ENCODE peak calls at places on chromosomes 3 and 15, in four cellular contexts. One of them, this sample, is unnamed.

GRCh38 chr15:67175643-67176071 is 78.8 kb downstream of the AAGAB start:
- DNase-seq in K562: no peak
- DNase-seq in cardiac muscle cell: no peak
- DNase-seq in brain microvascular endothelial cell: no peak
- DNase-seq in this sample: no peak

GRCh38 chr15:89774492-89774891 is 1.6 kb upstream of the MESP2 start:
- DNase-seq in cardiac muscle cell: no peak
- DNase-seq in brain microvascular endothelial cell: no peak
- DNase-seq in K562: no peak
- DNase-seq in this sample: no peak

GRCh38 chr3:119562307-119562961 is 3.0 kb upstream of the CD80 start:
- DNase-seq in brain microvascular endothelial cell: no peak
- DNase-seq in K562: no peak
- DNase-seq in cardiac muscle cell: peak
- DNase-seq in this sample: no peak

GRCh38 chr3:7536510-7536909 is 675.6 kb downstream of the GRM7 start:
- DNase-seq in brain microvascular endothelial cell: no peak
- DNase-seq in K562: no peak
- DNase-seq in cardiac muscle cell: no peak
- DNase-seq in this sample: no peak

GRCh38 chr15:67506775-67507747 is 13.9 kb upstream of the C15orf61 start:
- DNase-seq in cardiac muscle cell: no peak
- DNase-seq in brain microvascular endothelial cell: no peak
- DNase-seq in K562: no peak
- DNase-seq in this sample: no peak

GRCh38 chr3:175386630-175387029 is 527.5 kb downstream of the NAALADL2 start:
- DNase-seq in K562: no peak
- DNase-seq in brain microvascular endothelial cell: peak
- DNase-seq in cardiac muscle cell: no peak
- DNase-seq in this sample: no peak

GRCh38 chr15:95875141-95875643 is 455.3 kb upstream of the NR2F2 start:
- DNase-seq in cardiac muscle cell: no peak
- DNase-seq in brain microvascular endothelial cell: peak
- DNase-seq in K562: no peak
- DNase-seq in this sample: no peak

GRCh38 chr3:160312014-160312624 is 86.9 kb downstream of the C3orf80 start:
- DNase-seq in brain microvascular endothelial cell: no peak
- DNase-seq in cardiac muscle cell: no peak
- DNase-seq in K562: no peak
- DNase-seq in this sample: no peak

GRCh38 chr3:107740992-107741896 is 218.5 kb downstream of the BBX start:
- DNase-seq in brain microvascular endothelial cell: no peak
- DNase-seq in K562: no peak
- DNase-seq in cardiac muscle cell: no peak
- DNase-seq in this sample: no peak

GRCh38 chr3:171841620-171842000 is 1.5 kb upstream of the TMEM212 start:
- DNase-seq in K562: no peak
- DNase-seq in brain microvascular endothelial cell: peak
- DNase-seq in cardiac muscle cell: no peak
- DNase-seq in this sample: no peak

GRCh38 chr15:93265046-93265658 is 176.1 kb upstream of the RGMA start:
- DNase-seq in brain microvascular endothelial cell: peak
- DNase-seq in cardiac muscle cell: no peak
- DNase-seq in K562: no peak
- DNase-seq in this sample: no peak

GRCh38 chr3:73621388-73621787 is 3.4 kb downstream of the PDZRN3 start:
- DNase-seq in cardiac muscle cell: no peak
- DNase-seq in brain microvascular endothelial cell: no peak
- DNase-seq in K562: no peak
- DNase-seq in this sample: no peak

GRCh38 chr15:75712668-75713337 is at the start of gene CSPG4:
- DNase-seq in brain microvascular endothelial cell: peak
- DNase-seq in K562: peak
- DNase-seq in cardiac muscle cell: peak
- DNase-seq in this sample: no peak

GRCh38 chr15:76056931-76057330 is 2.9 kb upstream of the TMEM266 start:
- DNase-seq in cardiac muscle cell: no peak
- DNase-seq in K562: no peak
- DNase-seq in brain microvascular endothelial cell: no peak
- DNase-seq in this sample: no peak

GRCh38 chr3:171829841-171830559 is 13.1 kb upstream of the TMEM212 start:
- DNase-seq in K562: no peak
- DNase-seq in cardiac muscle cell: peak
- DNase-seq in brain microvascular endothelial cell: peak
- DNase-seq in this sample: no peak

GRCh38 chr3:125357032-125357658 is 18.0 kb downstream of the ZNF148 start:
- DNase-seq in brain microvascular endothelial cell: peak
- DNase-seq in cardiac muscle cell: peak
- DNase-seq in K562: no peak
- DNase-seq in this sample: no peak

GRCh38 chr3:107680698-107681097 is 157.9 kb downstream of the BBX start:
- DNase-seq in brain microvascular endothelial cell: no peak
- DNase-seq in cardiac muscle cell: no peak
- DNase-seq in K562: no peak
- DNase-seq in this sample: no peak

GRCh38 chr3:191627064-191627463 is 166.1 kb downstream of the PYDC2 start:
- DNase-seq in cardiac muscle cell: no peak
- DNase-seq in K562: no peak
- DNase-seq in brain microvascular endothelial cell: no peak
- DNase-seq in this sample: no peak

GRCh38 chr15:48360841-48361240 is 29.6 kb downstream of the DUT start:
- DNase-seq in brain microvascular endothelial cell: peak
- DNase-seq in cardiac muscle cell: no peak
- DNase-seq in K562: no peak
- DNase-seq in this sample: no peak

GRCh38 chr3:169389925-169390253 is 273.6 kb downstream of the MECOM start:
- DNase-seq in cardiac muscle cell: no peak
- DNase-seq in brain microvascular endothelial cell: no peak
- DNase-seq in K562: no peak
- DNase-seq in this sample: no peak

GRCh38 chr15:74137544-74137920 is 7.1 kb downstream of the ISLR2 start:
- DNase-seq in cardiac muscle cell: no peak
- DNase-seq in brain microvascular endothelial cell: no peak
- DNase-seq in K562: no peak
- DNase-seq in this sample: no peak

GRCh38 chr3:189204467-189204866 is 32.7 kb downstream of the TPRG1 start:
- DNase-seq in K562: no peak
- DNase-seq in cardiac muscle cell: no peak
- DNase-seq in brain microvascular endothelial cell: no peak
- DNase-seq in this sample: no peak

GRCh38 chr3:57597973-57598351 is 818 bp upstream of the ARF4 start:
- DNase-seq in cardiac muscle cell: no peak
- DNase-seq in K562: no peak
- DNase-seq in brain microvascular endothelial cell: no peak
- DNase-seq in this sample: no peak

GRCh38 chr3:192422321-192422997 is 304.9 kb downstream of the FGF12 start:
- DNase-seq in K562: no peak
- DNase-seq in brain microvascular endothelial cell: peak
- DNase-seq in cardiac muscle cell: no peak
- DNase-seq in this sample: no peak

GRCh38 chr15:87045741-87046140 is 966.1 kb downstream of the AGBL1 start:
- DNase-seq in cardiac muscle cell: no peak
- DNase-seq in K562: no peak
- DNase-seq in brain microvascular endothelial cell: no peak
- DNase-seq in this sample: no peak

GRCh38 chr3:55567615-55568014 is 80.5 kb upstream of the WNT5A start:
- DNase-seq in cardiac muscle cell: no peak
- DNase-seq in K562: no peak
- DNase-seq in brain microvascular endothelial cell: no peak
- DNase-seq in this sample: no peak

GRCh38 chr15:87680200-87680599 is 576.3 kb downstream of the NTRK3 start:
- DNase-seq in K562: no peak
- DNase-seq in cardiac muscle cell: no peak
- DNase-seq in brain microvascular endothelial cell: no peak
- DNase-seq in this sample: no peak

GRCh38 chr3:150106752-150107428 is 136.2 kb upstream of the PFN2 start:
- DNase-seq in K562: no peak
- DNase-seq in brain microvascular endothelial cell: peak
- DNase-seq in cardiac muscle cell: no peak
- DNase-seq in this sample: no peak

GRCh38 chr15:58724471-58724870 is 25.0 kb downstream of the ADAM10 start:
- DNase-seq in brain microvascular endothelial cell: peak
- DNase-seq in K562: no peak
- DNase-seq in cardiac muscle cell: peak
- DNase-seq in this sample: no peak

GRCh38 chr15:59349715-59350420 is 22.8 kb downstream of the MYO1E start:
- DNase-seq in cardiac muscle cell: no peak
- DNase-seq in K562: peak
- DNase-seq in brain microvascular endothelial cell: peak
- DNase-seq in this sample: peak

GRCh38 chr15:57248074-57248473 is 128.2 kb upstream of the CGNL1 start:
- DNase-seq in cardiac muscle cell: no peak
- DNase-seq in brain microvascular endothelial cell: no peak
- DNase-seq in K562: no peak
- DNase-seq in this sample: no peak

GRCh38 chr3:57118279-57118678 is 46.9 kb downstream of the IL17RD start:
- DNase-seq in K562: no peak
- DNase-seq in brain microvascular endothelial cell: no peak
- DNase-seq in cardiac muscle cell: no peak
- DNase-seq in this sample: no peak

DNA sequence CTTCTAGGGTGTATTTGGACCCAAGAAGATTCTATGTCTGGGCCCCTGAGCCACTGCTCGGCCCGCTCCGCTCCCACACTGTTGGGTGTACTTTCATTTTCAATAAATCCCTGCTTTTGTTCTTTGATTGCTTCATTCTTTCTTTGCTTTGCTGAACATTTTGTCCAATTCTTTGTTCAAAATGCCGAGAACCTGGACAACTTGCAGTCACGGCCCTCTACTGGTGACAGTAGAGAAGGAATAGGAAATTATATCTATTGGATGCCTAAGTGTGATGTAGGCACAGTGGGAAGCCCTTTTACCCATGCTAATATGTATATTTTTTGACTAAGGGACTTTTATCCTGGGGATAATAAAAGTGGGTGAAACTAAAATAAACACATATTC is 340.8 kb downstream of the LRRC3B start:
- DNase-seq in K562: no peak
- DNase-seq in brain microvascular endothelial cell: no peak
- DNase-seq in cardiac muscle cell: no peak
- DNase-seq in this sample: no peak
- TF ChIP-seq CTCF in K562: no peak
- TF ChIP-seq CTCF in brain microvascular endothelial cell: no peak
- TF ChIP-seq CTCF in cardiac muscle cell: no peak
- TF ChIP-seq CTCF in this sample: peak

DNA sequence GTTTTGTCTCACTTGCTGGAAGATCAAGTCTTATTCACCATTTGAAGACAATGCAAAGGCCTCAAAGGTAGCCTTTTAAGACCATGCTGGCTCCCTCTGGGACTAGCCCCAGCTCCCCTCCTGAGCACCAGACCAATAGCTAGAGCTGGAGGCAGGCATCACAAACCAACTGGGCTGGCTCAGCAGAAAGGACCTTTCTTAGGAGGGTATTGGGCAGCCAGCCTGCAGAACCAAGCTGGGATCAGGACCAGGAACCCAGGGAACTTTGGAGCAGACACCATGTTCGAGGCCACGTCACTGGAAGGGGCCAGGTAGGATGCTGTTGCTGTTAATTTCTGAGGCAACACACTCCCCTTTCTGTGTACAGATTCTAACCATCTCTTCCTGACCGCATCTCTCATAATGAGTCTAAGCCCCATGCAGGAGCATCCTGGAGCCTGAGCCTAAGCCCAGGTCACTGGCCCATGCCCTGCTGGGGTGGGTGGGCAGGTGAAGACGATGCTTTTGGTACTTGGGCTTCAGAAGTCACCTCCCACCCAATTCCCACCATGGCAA is 81.4 kb upstream of the KLF13 start:
- DNase-seq in K562: no peak
- DNase-seq in cardiac muscle cell: no peak
- DNase-seq in brain microvascular endothelial cell: no peak
- DNase-seq in this sample: peak
- H3K4me3 ChIP-seq in K562: no peak
- H3K4me3 ChIP-seq in cardiac muscle cell: no peak
- H3K4me3 ChIP-seq in brain microvascular endothelial cell: no peak
- H3K4me3 ChIP-seq in this sample: no peak

DNA sequence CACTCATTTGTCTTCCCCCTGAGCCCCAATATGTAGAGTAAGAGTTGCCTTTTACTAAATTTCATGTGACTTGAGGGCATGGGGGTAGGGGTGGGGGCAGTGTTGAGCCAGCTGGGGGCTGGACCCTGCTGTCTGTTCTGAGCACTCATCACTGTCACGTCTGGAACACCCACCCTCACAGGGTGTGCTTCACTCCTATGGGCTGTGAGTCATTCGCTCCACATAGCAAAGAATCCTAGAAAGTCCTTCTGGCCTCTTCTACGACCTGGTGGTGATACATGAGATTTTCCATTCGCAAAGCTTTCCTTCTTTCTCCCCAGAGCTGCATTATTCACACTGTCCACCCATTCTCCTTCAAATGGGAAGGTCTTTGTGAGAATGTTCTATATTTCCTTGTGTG is 43.6 kb upstream of the MGLL start:
- DNase-seq in cardiac muscle cell: no peak
- DNase-seq in K562: no peak
- DNase-seq in brain microvascular endothelial cell: peak
- DNase-seq in this sample: no peak
- TF ChIP-seq CTCF in cardiac muscle cell: peak
- TF ChIP-seq CTCF in K562: no peak
- TF ChIP-seq CTCF in brain microvascular endothelial cell: peak
- TF ChIP-seq CTCF in this sample: no peak

GRCh38 chr3:28915711-28916481 is 365.0 kb upstream of the RBMS3 start:
- DNase-seq in brain microvascular endothelial cell: peak
- DNase-seq in cardiac muscle cell: peak
- DNase-seq in K562: no peak
- DNase-seq in this sample: no peak
- H3K4me3 ChIP-seq in brain microvascular endothelial cell: peak
- H3K4me3 ChIP-seq in cardiac muscle cell: no peak
- H3K4me3 ChIP-seq in K562: no peak
- H3K4me3 ChIP-seq in this sample: no peak

GRCh38 chr15:33296050-33296449 is 14.7 kb upstream of the RYR3 start:
- DNase-seq in cardiac muscle cell: no peak
- DNase-seq in K562: no peak
- DNase-seq in brain microvascular endothelial cell: no peak
- DNase-seq in this sample: no peak
- TF ChIP-seq CTCF in cardiac muscle cell: no peak
- TF ChIP-seq CTCF in K562: peak
- TF ChIP-seq CTCF in brain microvascular endothelial cell: no peak
- TF ChIP-seq CTCF in this sample: no peak

DNA sequence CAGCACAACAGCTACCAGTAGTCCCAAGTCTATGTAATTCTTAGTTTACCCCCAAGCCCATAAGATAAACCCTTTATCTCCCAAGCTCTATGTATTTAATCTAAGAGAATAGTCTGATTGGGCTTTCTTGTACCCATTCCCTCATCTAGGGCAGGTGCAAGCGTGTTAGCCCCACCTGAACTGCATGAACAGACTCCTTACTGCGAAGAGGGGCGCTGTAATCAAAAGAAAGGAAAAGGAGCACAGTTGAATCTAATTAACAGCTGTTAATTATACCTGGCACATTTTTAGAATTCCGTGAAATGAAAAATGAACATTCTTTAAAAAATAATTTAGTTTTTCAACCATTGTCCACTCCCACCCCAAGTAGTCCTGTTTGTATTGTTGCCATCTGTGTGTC is 26.4 kb upstream of the NEDD4 start:
- DNase-seq in cardiac muscle cell: no peak
- DNase-seq in brain microvascular endothelial cell: no peak
- DNase-seq in K562: no peak
- DNase-seq in this sample: no peak
- H3K4me3 ChIP-seq in cardiac muscle cell: no peak
- H3K4me3 ChIP-seq in brain microvascular endothelial cell: no peak
- H3K4me3 ChIP-seq in K562: no peak
- H3K4me3 ChIP-seq in this sample: peak